ENCODE peak calls at places on chromosomes 5 and 9, in four cellular contexts. J, H, O and U are unnamed samples.
A peak's percentile ranks its signal among the peaks of the same experiment; 100 is the strongest.

GRCh38 chr5:138611295-138612220 is 36.4 kb upstream of the HSPA9 start:
- DNase-seq in J (no peak), H (no peak), O (no peak), U (no peak)

GRCh38 chr5:155633338-155633957 is 619.9 kb downstream of the KIF4B start:
- DNase-seq in O (no peak), J (no peak), H (no peak), U (no peak)

GRCh38 chr9:68585034-68585761 is 44.5 kb upstream of the TMEM252 start:
- DNase-seq in J (no peak), O (no peak), H (no peak), U (no peak)

GRCh38 chr9:104319198-104319597 is 184.9 kb upstream of the OR13F1 start:
- DNase-seq in J (no peak), O (no peak), H (no peak), U (no peak)

GRCh38 chr5:8068078-8068477 is 199.1 kb downstream of the MTRR start:
- DNase-seq in O (no peak), J (no peak), H (no peak), U (no peak)

GRCh38 chr9:98807811-98808195 is 333 bp downstream of the GALNT12 start:
- DNase-seq in H (no peak), J (no peak), O (peak; percentile 47), U (no peak)

GRCh38 chr5:126857472-126858410 is 80.8 kb downstream of the LMNB1 start:
- DNase-seq in O (no peak), H (no peak), J (no peak), U (no peak)

GRCh38 chr9:95044731-95045508 is 272.6 kb downstream of the FANCC start:
- DNase-seq in H (peak; percentile 52), J (peak; percentile 53), O (no peak), U (no peak)

GRCh38 chr5:88854769-88855168 is 28.2 kb downstream of the MEF2C start:
- DNase-seq in H (no peak), O (no peak), J (no peak), U (no peak)

GRCh38 chr9:121280715-121281613 is 13.0 kb downstream of the GSN start:
- DNase-seq in J (no peak), H (no peak), O (peak; percentile 21), U (no peak)

GRCh38 chr9:94741856-94742255 is 15.4 kb downstream of the AOPEP start:
- DNase-seq in H (no peak), O (peak; percentile 13), J (no peak), U (no peak)

GRCh38 chr9:93081931-93082330 is 14.1 kb upstream of the CARD19 start:
- DNase-seq in H (no peak), O (no peak), J (no peak), U (no peak)

GRCh38 chr9:99919930-99920329 is 13.5 kb downstream of the STX17 start:
- DNase-seq in J (no peak), H (no peak), O (no peak), U (no peak)

GRCh38 chr5:538271-538771 is 14.1 kb upstream of the SLC9A3 start:
- DNase-seq in O (no peak), J (no peak), H (peak; percentile 12), U (no peak)

GRCh38 chr9:75775966-75776691 is 114.3 kb upstream of the PCSK5 start:
- DNase-seq in O (no peak), H (no peak), J (no peak), U (no peak)